ENCODE peak calls at places on chromosomes 6 and 20, in ten cellular contexts. Q is sigmoid colon, U is suprapubic skin, W is stomach, Z is endothelial cell of umbilical vein, O is spleen, J is GM12892, A is transverse colon, F is HCT116, D is HepG2. K is an unnamed sample.

GRCh38 chr6:34177181-34177591 is 31.3 kb upstream of the GRM4 start:
- DNase-seq in Q (no peak), U (peak), W (peak), Z (no peak), O (peak), J (no peak), A (no peak), F (no peak), D (no peak), K (no peak)

GRCh38 chr20:36861875-36862801 is 13.8 kb upstream of the TLDC2 start:
- DNase-seq in Q (peak), U (peak), W (peak), Z (peak), O (peak), J (no peak), A (peak), F (peak), D (peak), K (no peak)

GRCh38 chr20:64224344-64225165 is 31.0 kb upstream of the PCMTD2 start:
- DNase-seq in Q (no peak), U (no peak), W (no peak), Z (peak), O (no peak), J (no peak), A (no peak), F (no peak), D (no peak), K (no peak)

GRCh38 chr6:139982652-139983051 is 608.2 kb upstream of the CITED2 start:
- DNase-seq in Q (no peak), U (no peak), W (no peak), Z (peak), O (no peak), J (no peak), A (no peak), F (no peak), D (no peak), K (no peak)

GRCh38 chr6:118558811-118559217 is 10.7 kb downstream of the PLN start:
- DNase-seq in Q (no peak), U (no peak), W (no peak), Z (peak), O (no peak), J (no peak), A (no peak), F (no peak), D (no peak), K (no peak)

GRCh38 chr6:35086636-35087360 is 54.3 kb downstream of the TCP11 start:
- DNase-seq in Q (peak), U (no peak), W (no peak), Z (no peak), O (peak), J (peak), A (no peak), F (no peak), D (no peak), K (peak)

GRCh38 chr6:131831392-131831791 is 23.6 kb downstream of the ENPP1 start:
- DNase-seq in Q (no peak), U (no peak), W (no peak), Z (peak), O (no peak), J (no peak), A (no peak), F (no peak), D (no peak), K (no peak)

GRCh38 chr20:44541957-44542356 is 20.1 kb upstream of the SERINC3 start:
- DNase-seq in Q (no peak), U (no peak), W (no peak), Z (no peak), O (no peak), J (no peak), A (no peak), F (no peak), D (no peak), K (no peak)

GRCh38 chr20:36121981-36122930 is 32.3 kb upstream of the EPB41L1 start:
- DNase-seq in Q (no peak), U (no peak), W (peak), Z (no peak), O (no peak), J (no peak), A (peak), F (peak), D (no peak), K (no peak)

GRCh38 chr6:106141441-106142237 is 55.5 kb downstream of the PRDM1 start:
- DNase-seq in Q (no peak), U (no peak), W (no peak), Z (no peak), O (no peak), J (no peak), A (peak), F (no peak), D (no peak), K (no peak)

GRCh38 chr6:13395272-13396237 is 67.2 kb upstream of the TBC1D7 start:
- DNase-seq in Q (peak), U (no peak), W (peak), Z (peak), O (no peak), J (no peak), A (peak), F (no peak), D (peak), K (no peak)

GRCh38 chr6:4381379-4381778 is 246.0 kb upstream of the ECI2 start:
- DNase-seq in Q (no peak), U (no peak), W (no peak), Z (peak), O (no peak), J (no peak), A (no peak), F (no peak), D (no peak), K (no peak)

GRCh38 chr20:33474963-33475362 is 14.9 kb upstream of the CBFA2T2 start:
- DNase-seq in Q (no peak), U (no peak), W (no peak), Z (no peak), O (no peak), J (no peak), A (no peak), F (no peak), D (no peak), K (no peak)

GRCh38 chr6:169826697-169827096 is 75.3 kb downstream of the ERMARD start:
- DNase-seq in Q (no peak), U (no peak), W (no peak), Z (no peak), O (no peak), J (no peak), A (no peak), F (no peak), D (no peak), K (no peak)

GRCh38 chr6:46491201-46491788 is at the start of gene RCAN2:
- DNase-seq in Q (peak), U (peak), W (peak), Z (peak), O (peak), J (peak), A (peak), F (peak), D (peak), K (peak)

GRCh38 chr6:153131037-153131981 is at the start of gene RGS17:
- DNase-seq in Q (peak), U (no peak), W (peak), Z (peak), O (peak), J (peak), A (peak), F (no peak), D (no peak), K (peak)

GRCh38 chr6:12875061-12875460 is 158.5 kb downstream of the PHACTR1 start:
- DNase-seq in Q (no peak), U (no peak), W (no peak), Z (no peak), O (no peak), J (no peak), A (no peak), F (no peak), D (no peak), K (no peak)

GRCh38 chr6:18585032-18585573 is 198.0 kb downstream of the RNF144B start:
- DNase-seq in Q (no peak), U (no peak), W (no peak), Z (peak), O (no peak), J (no peak), A (peak), F (peak), D (peak), K (no peak)

GRCh38 chr6:17972074-17972966 is 15.1 kb downstream of the KIF13A start:
- DNase-seq in Q (no peak), U (no peak), W (no peak), Z (peak), O (no peak), J (no peak), A (no peak), F (no peak), D (no peak), K (no peak)

GRCh38 chr6:119333707-119334295 is 15.8 kb downstream of the MAN1A1 start:
- DNase-seq in Q (no peak), U (no peak), W (no peak), Z (no peak), O (no peak), J (no peak), A (no peak), F (no peak), D (no peak), K (no peak)

GRCh38 chr6:69138173-69138572 is 503.1 kb downstream of the ADGRB3 start:
- DNase-seq in Q (no peak), U (no peak), W (no peak), Z (no peak), O (no peak), J (no peak), A (no peak), F (no peak), D (no peak), K (no peak)

GRCh38 chr6:4272996-4273395 is 137.6 kb upstream of the ECI2 start:
- DNase-seq in Q (no peak), U (no peak), W (no peak), Z (peak), O (no peak), J (no peak), A (no peak), F (no peak), D (no peak), K (no peak)

GRCh38 chr20:37194616-37195015 is 15.3 kb upstream of the MROH8 start:
- DNase-seq in Q (no peak), U (no peak), W (no peak), Z (peak), O (no peak), J (no peak), A (no peak), F (no peak), D (no peak), K (no peak)

GRCh38 chr6:137776786-137777185 is 90.3 kb upstream of the TNFAIP3 start:
- DNase-seq in Q (no peak), U (no peak), W (no peak), Z (peak), O (no peak), J (no peak), A (peak), F (no peak), D (no peak), K (no peak)

GRCh38 chr6:150633466-150633795 is 33.7 kb downstream of the PLEKHG1 start:
- DNase-seq in Q (no peak), U (no peak), W (no peak), Z (no peak), O (no peak), J (no peak), A (no peak), F (no peak), D (no peak), K (no peak)

GRCh38 chr6:157456524-157456829 is 75.5 kb downstream of the ZDHHC14 start:
- DNase-seq in Q (no peak), U (no peak), W (no peak), Z (no peak), O (no peak), J (no peak), A (no peak), F (no peak), D (no peak), K (no peak)

GRCh38 chr6:159761873-159762680 is at the start of gene ACAT2:
- DNase-seq in Q (peak), U (peak), W (peak), Z (peak), O (peak), J (peak), A (peak), F (peak), D (peak), K (peak)
- TF ChIP-seq POLR2A in Q (no peak), U (no peak), W (peak), Z (peak), O (no peak), J (peak), A (peak), F (peak), D (peak), K (peak)

DNA sequence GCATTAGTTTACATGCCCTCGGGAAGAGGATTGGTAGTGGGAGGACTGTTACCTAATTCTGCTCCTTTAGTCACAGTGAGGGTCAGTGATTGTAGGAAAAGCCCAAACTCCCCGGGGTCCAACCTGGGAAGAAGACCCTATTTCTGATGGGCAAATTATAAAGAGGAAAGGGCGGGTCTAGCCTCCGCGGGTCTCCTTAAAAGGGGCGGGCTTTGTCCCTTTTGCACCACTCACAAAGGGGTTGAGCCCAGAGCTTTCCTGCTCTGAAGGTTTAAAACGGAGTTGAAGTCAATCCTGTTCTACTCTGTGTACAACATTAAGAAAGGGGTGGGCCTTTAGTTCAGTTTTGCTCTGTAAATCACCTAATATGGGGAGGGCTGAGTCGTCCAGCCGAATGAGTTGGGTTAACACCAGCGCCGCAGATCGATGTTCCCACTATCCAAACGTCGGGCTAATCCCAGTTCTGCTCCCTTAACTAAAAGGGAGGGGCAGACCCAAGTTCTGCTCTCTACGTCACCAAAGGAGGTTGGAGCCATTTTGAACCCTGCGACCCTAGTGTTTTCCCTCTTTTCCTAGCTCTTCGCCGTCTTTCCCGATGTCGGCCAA is 920 bp upstream of the RNF5 start:
- DNase-seq in Q (peak), U (no peak), W (no peak), Z (no peak), O (no peak), J (no peak), A (no peak), F (no peak), D (no peak), K (no peak)
- TF ChIP-seq POLR2AphosphoS5 in Q (peak), U (no peak), W (no peak), Z (peak), O (no peak), J (no peak), A (peak), F (no peak), D (peak), K (peak)

GRCh38 chr6:31734703-31735500 is 1.4 kb downstream of the CLIC1 start:
- DNase-seq in Q (no peak), U (no peak), W (peak), Z (peak), O (peak), J (peak), A (peak), F (no peak), D (peak), K (peak)
- TF ChIP-seq POLR2A in Q (no peak), U (no peak), W (no peak), Z (peak), O (no peak), J (peak), A (peak), F (no peak), D (no peak), K (no peak)

GRCh38 chr6:42029062-42029685 is 21.1 kb upstream of the TAF8 start:
- DNase-seq in Q (no peak), U (no peak), W (no peak), Z (no peak), O (peak), J (no peak), A (no peak), F (no peak), D (no peak), K (no peak)

GRCh38 chr6:42026540-42026939 is 23.8 kb upstream of the TAF8 start:
- DNase-seq in Q (no peak), U (no peak), W (no peak), Z (no peak), O (peak), J (no peak), A (no peak), F (no peak), D (no peak), K (no peak)

GRCh38 chr6:42029881-42030280 is 20.4 kb upstream of the TAF8 start:
- DNase-seq in Q (no peak), U (no peak), W (no peak), Z (no peak), O (peak), J (no peak), A (no peak), F (no peak), D (no peak), K (no peak)

GRCh38 chr6:42030585-42031506 is 19.5 kb upstream of the TAF8 start:
- DNase-seq in Q (no peak), U (no peak), W (no peak), Z (peak), O (peak), J (no peak), A (no peak), F (no peak), D (no peak), K (no peak)

DNA sequence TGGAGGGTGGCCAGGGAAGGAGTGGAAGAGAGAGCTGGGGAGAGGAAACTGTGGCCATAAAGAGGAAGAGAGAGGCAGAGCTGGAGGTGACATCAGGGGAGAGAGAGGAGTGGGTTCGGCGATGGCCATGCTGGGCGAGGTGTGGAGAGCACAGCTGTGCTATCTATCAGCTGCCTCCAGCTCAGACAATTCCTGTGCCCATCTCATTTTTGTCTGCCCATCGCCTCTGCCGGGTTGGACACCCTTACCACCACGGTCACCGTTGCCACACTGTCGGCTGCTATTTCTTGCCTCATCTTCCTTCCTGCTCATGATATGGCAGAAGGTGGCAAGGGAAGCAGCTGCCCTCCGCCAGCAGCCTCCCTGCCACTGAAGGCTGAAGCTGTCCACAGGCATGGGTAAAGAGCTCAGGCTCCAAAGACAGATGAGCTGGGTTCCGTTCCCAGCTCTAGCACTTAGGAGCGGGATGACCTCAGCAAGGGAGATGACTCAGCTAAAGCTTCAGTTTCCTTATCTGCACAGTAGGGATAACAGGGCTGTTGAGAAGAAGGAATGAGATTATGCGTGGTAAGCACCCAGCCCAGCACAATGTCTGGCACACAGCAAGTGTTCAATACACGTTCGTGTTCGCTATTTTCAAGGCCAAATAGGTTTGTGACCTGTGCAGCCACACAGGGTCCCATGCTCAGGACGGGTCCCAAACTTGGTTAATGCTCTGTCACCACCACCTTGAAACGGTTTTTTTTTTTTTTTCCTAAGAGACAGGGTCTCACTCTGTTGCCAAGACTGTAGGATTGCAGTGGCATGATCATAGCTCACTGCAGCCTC is 21.9 kb upstream of the TAF8 start:
- DNase-seq in Q (no peak), U (no peak), W (no peak), Z (peak), O (peak), J (no peak), A (no peak), F (no peak), D (no peak), K (no peak)
- TF ChIP-seq POLR2AphosphoS5 in Q (no peak), U (no peak), W (no peak), Z (peak), O (peak), J (no peak), A (no peak), F (no peak), D (no peak), K (no peak)